ENCODE peak calls at places on chromosomes 4 and X, in ten cellular contexts. One of them, this sample, is unnamed.

GRCh38 chr4:2587215-2587823 is 50.9 kb downstream of the FAM193A start:
- DNase-seq in A673: no peak
- DNase-seq in right lobe of liver: no peak
- DNase-seq in AG04450: no peak
- DNase-seq in HL-60: no peak
- DNase-seq in A549: no peak
- DNase-seq in fibroblast of lung: no peak
- DNase-seq in pancreas: no peak
- DNase-seq in BJ: no peak
- DNase-seq in fibroblast of mammary gland: peak; percentile 25
- DNase-seq in this sample: no peak

GRCh38 chrX:32642283-32642682 is 569.1 kb downstream of the DMD start:
- DNase-seq in AG04450: no peak
- DNase-seq in fibroblast of mammary gland: no peak
- DNase-seq in right lobe of liver: no peak
- DNase-seq in A673: no peak
- DNase-seq in A549: no peak
- DNase-seq in fibroblast of lung: no peak
- DNase-seq in HL-60: no peak
- DNase-seq in BJ: no peak
- DNase-seq in pancreas: no peak
- DNase-seq in this sample: no peak

GRCh38 chr4:20532871-20533870 is 167.1 kb upstream of the PACRGL start:
- DNase-seq in BJ: peak; percentile 24
- DNase-seq in pancreas: no peak
- DNase-seq in A549: no peak
- DNase-seq in right lobe of liver: no peak
- DNase-seq in HL-60: no peak
- DNase-seq in AG04450: no peak
- DNase-seq in fibroblast of lung: peak; percentile 63
- DNase-seq in fibroblast of mammary gland: peak; percentile 49
- DNase-seq in A673: no peak
- DNase-seq in this sample: no peak

GRCh38 chr4:176153124-176153523 is 42.3 kb downstream of the SPATA4 start:
- DNase-seq in right lobe of liver: no peak
- DNase-seq in A673: no peak
- DNase-seq in pancreas: no peak
- DNase-seq in AG04450: no peak
- DNase-seq in BJ: no peak
- DNase-seq in fibroblast of lung: no peak
- DNase-seq in A549: no peak
- DNase-seq in HL-60: no peak
- DNase-seq in fibroblast of mammary gland: no peak
- DNase-seq in this sample: no peak

GRCh38 chr4:84470204-84470785 is 28.8 kb downstream of the NKX6-1 start:
- DNase-seq in HL-60: peak; percentile 14
- DNase-seq in fibroblast of lung: no peak
- DNase-seq in fibroblast of mammary gland: peak; percentile 10
- DNase-seq in A673: peak; percentile 9
- DNase-seq in A549: no peak
- DNase-seq in AG04450: no peak
- DNase-seq in BJ: no peak
- DNase-seq in right lobe of liver: no peak
- DNase-seq in pancreas: no peak
- DNase-seq in this sample: no peak

GRCh38 chrX:69126642-69127041 is 38.6 kb downstream of the PJA1 start:
- DNase-seq in BJ: no peak
- DNase-seq in fibroblast of mammary gland: no peak
- DNase-seq in A549: no peak
- DNase-seq in A673: no peak
- DNase-seq in AG04450: no peak
- DNase-seq in right lobe of liver: no peak
- DNase-seq in fibroblast of lung: no peak
- DNase-seq in pancreas: no peak
- DNase-seq in HL-60: no peak
- DNase-seq in this sample: no peak

GRCh38 chr4:141006236-141006802 is 127.0 kb downstream of the RNF150 start:
- DNase-seq in fibroblast of mammary gland: no peak
- DNase-seq in A673: no peak
- DNase-seq in AG04450: no peak
- DNase-seq in pancreas: no peak
- DNase-seq in fibroblast of lung: no peak
- DNase-seq in right lobe of liver: peak; percentile 59
- DNase-seq in BJ: no peak
- DNase-seq in HL-60: no peak
- DNase-seq in A549: no peak
- DNase-seq in this sample: no peak

GRCh38 chr4:151473521-151474097 is 64.6 kb downstream of the FHIP1A start:
- DNase-seq in right lobe of liver: no peak
- DNase-seq in AG04450: no peak
- DNase-seq in fibroblast of mammary gland: no peak
- DNase-seq in HL-60: no peak
- DNase-seq in fibroblast of lung: no peak
- DNase-seq in A549: no peak
- DNase-seq in A673: no peak
- DNase-seq in pancreas: no peak
- DNase-seq in BJ: no peak
- DNase-seq in this sample: no peak

GRCh38 chrX:48196745-48197213 is at the start of gene SSX5:
- DNase-seq in A673: no peak
- DNase-seq in fibroblast of lung: no peak
- DNase-seq in BJ: no peak
- DNase-seq in fibroblast of mammary gland: peak; percentile 4
- DNase-seq in right lobe of liver: no peak
- DNase-seq in AG04450: no peak
- DNase-seq in HL-60: no peak
- DNase-seq in A549: no peak
- DNase-seq in pancreas: no peak
- DNase-seq in this sample: no peak

GRCh38 chrX:6313356-6313755 is 84.7 kb upstream of the NLGN4X start:
- DNase-seq in fibroblast of lung: no peak
- DNase-seq in fibroblast of mammary gland: no peak
- DNase-seq in A673: no peak
- DNase-seq in HL-60: no peak
- DNase-seq in pancreas: no peak
- DNase-seq in right lobe of liver: no peak
- DNase-seq in AG04450: no peak
- DNase-seq in A549: no peak
- DNase-seq in BJ: no peak
- DNase-seq in this sample: no peak
- TF ChIP-seq CTCF in fibroblast of lung: no peak
- TF ChIP-seq CTCF in fibroblast of mammary gland: no peak
- TF ChIP-seq CTCF in A673: no peak
- TF ChIP-seq CTCF in HL-60: no peak
- TF ChIP-seq CTCF in pancreas: no peak
- TF ChIP-seq CTCF in right lobe of liver: no peak
- TF ChIP-seq CTCF in AG04450: no peak
- TF ChIP-seq CTCF in A549: no peak
- TF ChIP-seq CTCF in BJ: no peak
- TF ChIP-seq CTCF in this sample: no peak

GRCh38 chrX:1576201-1577101 is 15.0 kb upstream of the AKAP17A start:
- DNase-seq in right lobe of liver: peak; percentile 4
- DNase-seq in pancreas: no peak
- DNase-seq in BJ: no peak
- DNase-seq in A673: no peak
- DNase-seq in A549: no peak
- DNase-seq in fibroblast of lung: no peak
- DNase-seq in fibroblast of mammary gland: no peak
- DNase-seq in HL-60: no peak
- DNase-seq in AG04450: no peak
- DNase-seq in this sample: no peak
- H3K4me3 ChIP-seq in right lobe of liver: no peak overlapping the region
- H3K4me3 ChIP-seq in pancreas: no peak overlapping the region
- H3K4me3 ChIP-seq in BJ: no peak overlapping the region
- H3K4me3 ChIP-seq in A673: no peak overlapping the region
- H3K4me3 ChIP-seq in A549: no peak overlapping the region
- H3K4me3 ChIP-seq in fibroblast of lung: no peak overlapping the region
- H3K4me3 ChIP-seq in fibroblast of mammary gland: no peak overlapping the region
- H3K4me3 ChIP-seq in HL-60: no peak overlapping the region
- H3K4me3 ChIP-seq in AG04450: no peak overlapping the region
- H3K4me3 ChIP-seq in this sample: no peak overlapping the region

DNA sequence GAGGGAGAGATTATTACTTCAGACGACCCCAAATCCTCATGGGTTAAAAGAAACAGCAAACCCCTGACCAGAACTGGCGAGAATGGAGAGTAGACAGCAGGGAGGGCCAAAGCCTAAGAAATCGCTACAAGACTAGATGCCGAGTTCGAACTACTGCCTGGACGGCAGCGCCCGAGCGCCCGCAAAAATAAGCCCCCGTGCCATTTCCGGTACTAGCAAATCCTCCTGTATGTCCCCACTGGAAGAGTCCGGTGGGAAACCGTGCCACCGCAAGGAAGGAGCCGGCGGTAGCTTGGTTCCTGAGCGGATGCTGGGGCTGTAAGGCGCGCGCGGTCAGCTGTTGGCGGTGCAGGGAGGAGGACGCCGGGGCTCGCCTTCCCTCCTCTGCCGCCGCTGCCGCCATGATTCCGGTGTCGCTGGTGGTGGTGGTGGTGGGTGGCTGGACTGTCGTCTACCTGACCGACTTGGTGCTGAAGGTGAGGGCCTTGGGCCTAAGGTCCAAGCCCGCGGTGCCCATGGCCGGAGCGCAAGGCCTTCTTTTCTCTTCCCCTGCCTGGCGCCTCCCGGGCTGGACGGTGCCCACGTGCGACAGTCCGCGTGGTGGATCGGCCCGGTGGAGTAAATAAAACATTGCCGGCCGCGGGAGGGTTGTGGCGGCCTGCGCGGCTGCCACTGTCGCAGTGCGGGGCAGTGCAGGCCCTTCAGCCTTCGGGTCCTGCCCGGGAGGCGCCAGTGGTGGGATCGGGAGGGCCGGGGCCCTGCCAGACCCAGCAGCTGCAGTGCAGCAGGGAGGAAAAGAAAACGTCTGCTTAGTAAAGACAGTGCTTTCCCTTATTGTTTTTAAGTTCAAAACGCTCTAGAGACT is at the start of gene MBTPS2:
- DNase-seq in fibroblast of lung: peak; percentile 93
- DNase-seq in pancreas: peak; percentile 83
- DNase-seq in BJ: peak; percentile 31
- DNase-seq in AG04450: peak; percentile 81
- DNase-seq in HL-60: peak; percentile 86
- DNase-seq in right lobe of liver: peak; percentile 84
- DNase-seq in A673: peak; percentile 87
- DNase-seq in fibroblast of mammary gland: peak; percentile 89
- DNase-seq in A549: peak; percentile 33
- DNase-seq in this sample: peak; percentile 73
- TF ChIP-seq CTCF in fibroblast of lung: peak; percentile 9
- TF ChIP-seq CTCF in pancreas: no peak
- TF ChIP-seq CTCF in BJ: peak; percentile 13
- TF ChIP-seq CTCF in AG04450: peak; percentile 15
- TF ChIP-seq CTCF in HL-60: no peak
- TF ChIP-seq CTCF in right lobe of liver: no peak
- TF ChIP-seq CTCF in A673: peak; percentile 29
- TF ChIP-seq CTCF in fibroblast of mammary gland: peak; percentile 2
- TF ChIP-seq CTCF in A549: no peak
- TF ChIP-seq CTCF in this sample: no peak

GRCh38 chrX:46580613-46581012 is 7.0 kb downstream of the CHST7 start:
- DNase-seq in fibroblast of mammary gland: no peak
- DNase-seq in pancreas: no peak
- DNase-seq in HL-60: no peak
- DNase-seq in right lobe of liver: no peak
- DNase-seq in AG04450: no peak
- DNase-seq in A549: no peak
- DNase-seq in A673: no peak
- DNase-seq in fibroblast of lung: no peak
- DNase-seq in BJ: no peak
- DNase-seq in this sample: no peak

GRCh38 chrX:46579250-46579649 is 5.7 kb downstream of the CHST7 start:
- DNase-seq in A549: no peak
- DNase-seq in right lobe of liver: no peak
- DNase-seq in A673: no peak
- DNase-seq in HL-60: no peak
- DNase-seq in fibroblast of mammary gland: no peak
- DNase-seq in AG04450: no peak
- DNase-seq in pancreas: no peak
- DNase-seq in fibroblast of lung: no peak
- DNase-seq in BJ: no peak
- DNase-seq in this sample: no peak

GRCh38 chrX:46582325-46582724 is 8.8 kb downstream of the CHST7 start:
- DNase-seq in A673: no peak
- DNase-seq in pancreas: no peak
- DNase-seq in right lobe of liver: no peak
- DNase-seq in A549: no peak
- DNase-seq in AG04450: no peak
- DNase-seq in BJ: no peak
- DNase-seq in HL-60: no peak
- DNase-seq in fibroblast of mammary gland: no peak
- DNase-seq in fibroblast of lung: peak; percentile 42
- DNase-seq in this sample: no peak

GRCh38 chrX:46587158-46587557 is 13.6 kb downstream of the CHST7 start:
- DNase-seq in A673: peak; percentile 41
- DNase-seq in pancreas: no peak
- DNase-seq in AG04450: no peak
- DNase-seq in fibroblast of lung: no peak
- DNase-seq in right lobe of liver: no peak
- DNase-seq in A549: no peak
- DNase-seq in BJ: no peak
- DNase-seq in HL-60: no peak
- DNase-seq in fibroblast of mammary gland: peak; percentile 62
- DNase-seq in this sample: no peak

DNA sequence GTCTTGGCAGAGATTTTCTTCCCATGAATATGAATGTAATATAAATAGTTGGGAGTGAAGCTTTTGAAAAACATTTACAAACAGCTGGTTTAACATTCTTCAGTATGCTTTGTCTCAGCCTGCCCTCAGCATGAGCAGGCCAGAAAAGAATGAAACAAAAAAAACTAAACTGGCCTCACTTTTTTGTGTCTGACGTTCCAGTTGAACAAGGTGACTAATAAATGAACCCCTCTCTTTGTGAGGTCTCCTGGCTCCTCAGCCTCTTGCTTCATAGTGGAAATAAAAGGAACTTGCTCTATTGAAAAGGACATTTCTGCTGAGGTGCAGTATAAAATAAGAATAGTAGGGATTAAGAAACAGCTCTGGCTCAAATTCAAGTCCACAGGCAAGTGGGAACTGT is 9.4 kb downstream of the CHST7 start:
- DNase-seq in fibroblast of mammary gland: peak; percentile 86
- DNase-seq in BJ: peak; percentile 84
- DNase-seq in fibroblast of lung: peak; percentile 88
- DNase-seq in AG04450: peak; percentile 81
- DNase-seq in right lobe of liver: no peak
- DNase-seq in A549: no peak
- DNase-seq in A673: peak; percentile 42
- DNase-seq in pancreas: no peak
- DNase-seq in HL-60: no peak
- DNase-seq in this sample: no peak
- H3K4me3 ChIP-seq in fibroblast of mammary gland: no peak overlapping the region
- H3K4me3 ChIP-seq in BJ: no peak overlapping the region
- H3K4me3 ChIP-seq in fibroblast of lung: no peak overlapping the region
- H3K4me3 ChIP-seq in AG04450: no peak overlapping the region
- H3K4me3 ChIP-seq in right lobe of liver: no peak overlapping the region
- H3K4me3 ChIP-seq in A549: no peak overlapping the region
- H3K4me3 ChIP-seq in A673: no peak overlapping the region
- H3K4me3 ChIP-seq in pancreas: no peak overlapping the region
- H3K4me3 ChIP-seq in HL-60: no peak overlapping the region
- H3K4me3 ChIP-seq in this sample: no peak overlapping the region

GRCh38 chrX:142040906-142041305 is 137.2 kb downstream of the MAGEC1 start:
- DNase-seq in HL-60: no peak
- DNase-seq in A673: no peak
- DNase-seq in BJ: no peak
- DNase-seq in fibroblast of lung: no peak
- DNase-seq in AG04450: no peak
- DNase-seq in fibroblast of mammary gland: no peak
- DNase-seq in pancreas: no peak
- DNase-seq in right lobe of liver: no peak
- DNase-seq in A549: no peak
- DNase-seq in this sample: no peak
- TF ChIP-seq CTCF in HL-60: no peak
- TF ChIP-seq CTCF in A673: no peak
- TF ChIP-seq CTCF in BJ: no peak
- TF ChIP-seq CTCF in fibroblast of lung: no peak
- TF ChIP-seq CTCF in AG04450: no peak
- TF ChIP-seq CTCF in fibroblast of mammary gland: no peak
- TF ChIP-seq CTCF in pancreas: no peak
- TF ChIP-seq CTCF in right lobe of liver: no peak
- TF ChIP-seq CTCF in A549: no peak
- TF ChIP-seq CTCF in this sample: no peak

This sample was measured in GM12864.